ENCODE peak calls at places on chromosomes 4 and X, in seven cellular contexts. One of them, this sample, is unnamed.

GRCh38 chr4:123593655-123594054 is 197.1 kb downstream of the SPRY1 start:
- DNase-seq in upper lobe of left lung: no peak
- DNase-seq in BE2C: no peak
- DNase-seq in lower lobe of right lung: no peak
- DNase-seq in left ventricle myocardium inferior: no peak
- DNase-seq in lung: no peak
- DNase-seq in colonic mucosa: no peak
- DNase-seq in this sample: no peak

GRCh38 chrX:20244936-20245335 is 21.8 kb downstream of the RPS6KA3 start:
- DNase-seq in left ventricle myocardium inferior: peak; percentile 18
- DNase-seq in lower lobe of right lung: no peak
- DNase-seq in colonic mucosa: no peak
- DNase-seq in BE2C: no peak
- DNase-seq in lung: no peak
- DNase-seq in upper lobe of left lung: no peak
- DNase-seq in this sample: no peak

GRCh38 chrX:153876112-153876491 is 9.9 kb downstream of the L1CAM start:
- DNase-seq in lung: no peak
- DNase-seq in BE2C: no peak
- DNase-seq in lower lobe of right lung: no peak
- DNase-seq in left ventricle myocardium inferior: no peak
- DNase-seq in upper lobe of left lung: no peak
- DNase-seq in colonic mucosa: no peak
- DNase-seq in this sample: no peak

GRCh38 chr4:10051536-10052135 is 30.3 kb upstream of the SLC2A9 start:
- DNase-seq in left ventricle myocardium inferior: no peak
- DNase-seq in lung: no peak
- DNase-seq in colonic mucosa: no peak
- DNase-seq in lower lobe of right lung: no peak
- DNase-seq in upper lobe of left lung: no peak
- DNase-seq in BE2C: no peak
- DNase-seq in this sample: no peak

GRCh38 chr4:10701702-10702460 is 17.3 kb upstream of the CLNK start:
- DNase-seq in colonic mucosa: no peak
- DNase-seq in left ventricle myocardium inferior: no peak
- DNase-seq in upper lobe of left lung: no peak
- DNase-seq in lung: no peak
- DNase-seq in lower lobe of right lung: no peak
- DNase-seq in BE2C: no peak
- DNase-seq in this sample: no peak

GRCh38 chr4:16591867-16592266 is 306.6 kb downstream of the LDB2 start:
- DNase-seq in left ventricle myocardium inferior: peak; percentile 58
- DNase-seq in colonic mucosa: no peak
- DNase-seq in upper lobe of left lung: no peak
- DNase-seq in lung: no peak
- DNase-seq in BE2C: peak; percentile 63
- DNase-seq in lower lobe of right lung: no peak
- DNase-seq in this sample: no peak

GRCh38 chr4:189792819-189793618 is 147.7 kb upstream of the FRG1 start:
- DNase-seq in lower lobe of right lung: peak; percentile 61
- DNase-seq in upper lobe of left lung: no peak
- DNase-seq in colonic mucosa: peak; percentile 63
- DNase-seq in BE2C: peak; percentile 72
- DNase-seq in left ventricle myocardium inferior: peak; percentile 49
- DNase-seq in lung: peak; percentile 74
- DNase-seq in this sample: peak; percentile 68

GRCh38 chr4:76420901-76421581 is at the start of gene CCDC158:
- DNase-seq in lower lobe of right lung: no peak
- DNase-seq in lung: no peak
- DNase-seq in BE2C: peak; percentile 31
- DNase-seq in upper lobe of left lung: peak; percentile 88
- DNase-seq in colonic mucosa: peak; percentile 18
- DNase-seq in left ventricle myocardium inferior: peak; percentile 19
- DNase-seq in this sample: no peak

GRCh38 chr4:119525771-119526712 is 102.6 kb downstream of the PDE5A start:
- DNase-seq in lung: no peak
- DNase-seq in BE2C: no peak
- DNase-seq in lower lobe of right lung: no peak
- DNase-seq in colonic mucosa: no peak
- DNase-seq in upper lobe of left lung: no peak
- DNase-seq in left ventricle myocardium inferior: no peak
- DNase-seq in this sample: no peak

GRCh38 chr4:17111959-17112659 is 213.7 kb upstream of the LDB2 start:
- DNase-seq in BE2C: peak; percentile 42
- DNase-seq in lower lobe of right lung: no peak
- DNase-seq in left ventricle myocardium inferior: no peak
- DNase-seq in upper lobe of left lung: no peak
- DNase-seq in lung: peak; percentile 26
- DNase-seq in colonic mucosa: no peak
- DNase-seq in this sample: no peak

GRCh38 chr4:143424276-143424675 is 87.6 kb downstream of the GAB1 start:
- DNase-seq in lung: no peak
- DNase-seq in upper lobe of left lung: no peak
- DNase-seq in left ventricle myocardium inferior: no peak
- DNase-seq in colonic mucosa: no peak
- DNase-seq in lower lobe of right lung: no peak
- DNase-seq in BE2C: no peak
- DNase-seq in this sample: no peak

GRCh38 chr4:143420227-143420626 is 83.6 kb downstream of the GAB1 start:
- DNase-seq in BE2C: no peak
- DNase-seq in upper lobe of left lung: no peak
- DNase-seq in colonic mucosa: no peak
- DNase-seq in lower lobe of right lung: no peak
- DNase-seq in lung: no peak
- DNase-seq in left ventricle myocardium inferior: no peak
- DNase-seq in this sample: no peak

GRCh38 chr4:143417679-143418403 is 81.2 kb downstream of the GAB1 start:
- DNase-seq in left ventricle myocardium inferior: no peak
- DNase-seq in colonic mucosa: no peak
- DNase-seq in lower lobe of right lung: no peak
- DNase-seq in BE2C: no peak
- DNase-seq in upper lobe of left lung: peak; percentile 6
- DNase-seq in lung: no peak
- DNase-seq in this sample: no peak

GRCh38 chr4:143421609-143422008 is 84.9 kb downstream of the GAB1 start:
- DNase-seq in upper lobe of left lung: no peak
- DNase-seq in left ventricle myocardium inferior: no peak
- DNase-seq in lung: no peak
- DNase-seq in colonic mucosa: no peak
- DNase-seq in lower lobe of right lung: no peak
- DNase-seq in BE2C: no peak
- DNase-seq in this sample: no peak
- H3K4me1 ChIP-seq in upper lobe of left lung: no peaks in the 10 kb centered on the region
- H3K4me1 ChIP-seq in left ventricle myocardium inferior: peaks cover 69% of the 10 kb centered on the region
- H3K4me1 ChIP-seq in lung: peaks cover 16% of the 10 kb centered on the region
- H3K4me1 ChIP-seq in colonic mucosa: no peaks in the 10 kb centered on the region
- H3K4me1 ChIP-seq in lower lobe of right lung: no peaks in the 10 kb centered on the region
- H3K4me1 ChIP-seq in BE2C: no peaks in the 10 kb centered on the region
- H3K4me1 ChIP-seq in this sample: no peaks in the 10 kb centered on the region

GRCh38 chr4:176995-177394 is 52.7 kb downstream of the ZNF718 start:
- DNase-seq in lung: no peak
- DNase-seq in BE2C: no peak
- DNase-seq in left ventricle myocardium inferior: no peak
- DNase-seq in upper lobe of left lung: no peak
- DNase-seq in lower lobe of right lung: no peak
- DNase-seq in colonic mucosa: no peak
- DNase-seq in this sample: no peak
- H3K9me3 ChIP-seq in lung: peaks cover 22% of the 10 kb centered on the region
- H3K9me3 ChIP-seq in BE2C: no peaks in the 10 kb centered on the region
- H3K9me3 ChIP-seq in left ventricle myocardium inferior: peaks cover 100% of the 10 kb centered on the region
- H3K9me3 ChIP-seq in upper lobe of left lung: peaks cover 98% of the 10 kb centered on the region
- H3K9me3 ChIP-seq in lower lobe of right lung: peaks cover 98% of the 10 kb centered on the region
- H3K9me3 ChIP-seq in colonic mucosa: peaks cover 3% of the 10 kb centered on the region
- H3K9me3 ChIP-seq in this sample: peaks cover 100% of the 10 kb centered on the region

GRCh38 chr4:96676754-96677435 is 837.0 kb downstream of the PDHA2 start:
- DNase-seq in colonic mucosa: no peak
- DNase-seq in lung: no peak
- DNase-seq in BE2C: no peak
- DNase-seq in lower lobe of right lung: no peak
- DNase-seq in upper lobe of left lung: no peak
- DNase-seq in left ventricle myocardium inferior: no peak
- DNase-seq in this sample: no peak

GRCh38 chr4:96670381-96670780 is 830.5 kb downstream of the PDHA2 start:
- DNase-seq in BE2C: no peak
- DNase-seq in lung: no peak
- DNase-seq in left ventricle myocardium inferior: no peak
- DNase-seq in colonic mucosa: no peak
- DNase-seq in lower lobe of right lung: no peak
- DNase-seq in upper lobe of left lung: no peak
- DNase-seq in this sample: no peak

GRCh38 chr4:96675916-96676315 is 836.0 kb downstream of the PDHA2 start:
- DNase-seq in lung: no peak
- DNase-seq in left ventricle myocardium inferior: no peak
- DNase-seq in upper lobe of left lung: no peak
- DNase-seq in lower lobe of right lung: no peak
- DNase-seq in BE2C: no peak
- DNase-seq in colonic mucosa: no peak
- DNase-seq in this sample: no peak

GRCh38 chr4:96677499-96677898 is 837.6 kb downstream of the PDHA2 start:
- DNase-seq in lung: no peak
- DNase-seq in colonic mucosa: no peak
- DNase-seq in BE2C: no peak
- DNase-seq in upper lobe of left lung: no peak
- DNase-seq in lower lobe of right lung: no peak
- DNase-seq in left ventricle myocardium inferior: no peak
- DNase-seq in this sample: no peak

DNA sequence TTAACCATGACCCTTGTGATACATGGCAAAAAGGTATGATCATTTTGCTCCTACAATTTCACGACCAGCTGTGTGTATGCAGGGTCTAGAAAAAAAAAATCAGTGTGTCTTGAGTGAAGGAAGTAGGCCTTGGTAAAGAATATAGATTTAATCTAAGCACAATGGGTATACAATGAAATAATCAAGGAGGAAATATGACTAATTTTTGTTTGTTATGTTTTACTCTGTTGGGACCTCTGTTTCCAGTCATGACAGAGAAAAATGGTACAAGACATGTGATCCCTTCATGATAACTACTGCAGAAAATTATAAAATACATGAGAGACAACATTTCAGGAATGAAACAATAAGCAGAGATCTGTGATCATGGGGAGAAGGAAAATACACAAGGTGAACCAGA is 835.5 kb downstream of the PDHA2 start:
- DNase-seq in BE2C: no peak
- DNase-seq in left ventricle myocardium inferior: no peak
- DNase-seq in upper lobe of left lung: no peak
- DNase-seq in lower lobe of right lung: no peak
- DNase-seq in lung: no peak
- DNase-seq in colonic mucosa: no peak
- DNase-seq in this sample: no peak
- H3K4me3 ChIP-seq in BE2C: no peak overlapping the region
- H3K4me3 ChIP-seq in left ventricle myocardium inferior: no peak overlapping the region
- H3K4me3 ChIP-seq in upper lobe of left lung: no peak overlapping the region
- H3K4me3 ChIP-seq in lower lobe of right lung: no peak overlapping the region
- H3K4me3 ChIP-seq in lung: no peak overlapping the region
- H3K4me3 ChIP-seq in colonic mucosa: no peak overlapping the region
- H3K4me3 ChIP-seq in this sample: no peak overlapping the region

DNA sequence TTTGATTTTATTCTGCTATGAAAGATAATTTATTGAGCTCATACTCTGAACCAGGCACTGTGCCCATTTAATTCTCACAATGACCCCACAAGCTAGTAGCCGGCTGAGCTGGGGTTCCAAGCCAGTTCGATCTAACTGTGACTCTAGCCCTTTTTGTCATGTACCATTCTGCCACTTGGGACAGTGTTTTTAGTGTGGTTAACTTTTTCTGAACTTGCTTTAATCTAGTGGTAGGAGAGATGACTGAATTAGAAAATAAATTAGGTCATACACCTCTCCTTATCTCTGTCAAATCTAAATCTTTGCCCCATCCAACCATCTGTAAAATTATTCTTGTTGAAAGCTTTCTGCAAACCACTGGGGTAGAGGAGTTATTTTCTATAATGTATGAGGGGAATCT is 136.0 kb downstream of the CBR4 start:
- DNase-seq in left ventricle myocardium inferior: no peak
- DNase-seq in colonic mucosa: no peak
- DNase-seq in upper lobe of left lung: no peak
- DNase-seq in lower lobe of right lung: no peak
- DNase-seq in BE2C: no peak
- DNase-seq in lung: no peak
- DNase-seq in this sample: no peak
- H3K4me1 ChIP-seq in left ventricle myocardium inferior: peaks cover 82% of the 10 kb centered on the region
- H3K4me1 ChIP-seq in colonic mucosa: no peaks in the 10 kb centered on the region
- H3K4me1 ChIP-seq in upper lobe of left lung: peaks cover 16% of the 10 kb centered on the region
- H3K4me1 ChIP-seq in lower lobe of right lung: peaks cover 13% of the 10 kb centered on the region
- H3K4me1 ChIP-seq in BE2C: no peaks in the 10 kb centered on the region
- H3K4me1 ChIP-seq in lung: peaks cover 7% of the 10 kb centered on the region
- H3K4me1 ChIP-seq in this sample: no peaks in the 10 kb centered on the region